ENCODE peak calls at places on chromosomes 5 and 9, in seven cellular contexts. One of them, this sample, is unnamed.

GRCh38 chr5:89855417-89855816 is 554.1 kb downstream of the CETN3 start:
- DNase-seq in neural progenitor cell: no peak
- DNase-seq in A673: no peak
- DNase-seq in astrocyte of the spinal cord: no peak
- DNase-seq in fibroblast of pulmonary artery: no peak
- DNase-seq in HCT116: no peak
- DNase-seq in psoas muscle: no peak
- DNase-seq in this sample: no peak

GRCh38 chr5:160175438-160176218 is 53.7 kb upstream of the FABP6 start:
- DNase-seq in neural progenitor cell: no peak
- DNase-seq in A673: peak; percentile 86
- DNase-seq in astrocyte of the spinal cord: peak; percentile 36
- DNase-seq in fibroblast of pulmonary artery: peak; percentile 40
- DNase-seq in HCT116: no peak
- DNase-seq in psoas muscle: peak; percentile 44
- DNase-seq in this sample: peak; percentile 42

GRCh38 chr5:130066644-130067043 is 162.4 kb downstream of the CHSY3 start:
- DNase-seq in neural progenitor cell: no peak
- DNase-seq in A673: no peak
- DNase-seq in astrocyte of the spinal cord: peak; percentile 32
- DNase-seq in fibroblast of pulmonary artery: peak; percentile 67
- DNase-seq in HCT116: no peak
- DNase-seq in psoas muscle: peak; percentile 23
- DNase-seq in this sample: peak; percentile 65

GRCh38 chr5:135391869-135392255 is 7.2 kb downstream of the MACROH2A1 start:
- DNase-seq in neural progenitor cell: no peak
- DNase-seq in A673: no peak
- DNase-seq in astrocyte of the spinal cord: no peak
- DNase-seq in fibroblast of pulmonary artery: no peak
- DNase-seq in HCT116: no peak
- DNase-seq in psoas muscle: peak; percentile 34
- DNase-seq in this sample: peak; percentile 39

GRCh38 chr5:54524704-54525103 is 7.1 kb downstream of the SNX18 start:
- DNase-seq in neural progenitor cell: no peak
- DNase-seq in A673: no peak
- DNase-seq in astrocyte of the spinal cord: peak; percentile 63
- DNase-seq in fibroblast of pulmonary artery: no peak
- DNase-seq in HCT116: no peak
- DNase-seq in psoas muscle: no peak
- DNase-seq in this sample: no peak

GRCh38 chr9:110206388-110206787 is 1.6 kb downstream of the C9orf152 start:
- DNase-seq in neural progenitor cell: no peak
- DNase-seq in A673: no peak
- DNase-seq in astrocyte of the spinal cord: no peak
- DNase-seq in fibroblast of pulmonary artery: no peak
- DNase-seq in HCT116: no peak
- DNase-seq in psoas muscle: no peak
- DNase-seq in this sample: no peak

GRCh38 chr5:138753794-138754698 is 821 bp downstream of the CTNNA1 start:
- DNase-seq in neural progenitor cell: peak; percentile 81
- DNase-seq in A673: peak; percentile 84
- DNase-seq in astrocyte of the spinal cord: peak; percentile 87
- DNase-seq in fibroblast of pulmonary artery: peak; percentile 95
- DNase-seq in HCT116: peak; percentile 80
- DNase-seq in psoas muscle: peak; percentile 91
- DNase-seq in this sample: peak; percentile 96

GRCh38 chr5:98474802-98475201 is 298.7 kb upstream of the RGMB start:
- DNase-seq in neural progenitor cell: no peak
- DNase-seq in A673: no peak
- DNase-seq in astrocyte of the spinal cord: no peak
- DNase-seq in fibroblast of pulmonary artery: peak; percentile 38
- DNase-seq in HCT116: no peak
- DNase-seq in psoas muscle: no peak
- DNase-seq in this sample: no peak

GRCh38 chr5:83777856-83778255 is 57.2 kb upstream of the HAPLN1 start:
- DNase-seq in neural progenitor cell: no peak
- DNase-seq in A673: no peak
- DNase-seq in astrocyte of the spinal cord: peak; percentile 9
- DNase-seq in fibroblast of pulmonary artery: peak; percentile 33
- DNase-seq in HCT116: no peak
- DNase-seq in psoas muscle: no peak
- DNase-seq in this sample: peak; percentile 59

GRCh38 chr5:89286320-89286719 is 403.3 kb upstream of the MEF2C start:
- DNase-seq in neural progenitor cell: no peak
- DNase-seq in A673: no peak
- DNase-seq in astrocyte of the spinal cord: no peak
- DNase-seq in fibroblast of pulmonary artery: no peak
- DNase-seq in HCT116: no peak
- DNase-seq in psoas muscle: no peak
- DNase-seq in this sample: no peak

GRCh38 chr9:105858284-105858683 is 163.9 kb downstream of the TMEM38B start:
- DNase-seq in neural progenitor cell: no peak
- DNase-seq in A673: no peak
- DNase-seq in astrocyte of the spinal cord: no peak
- DNase-seq in fibroblast of pulmonary artery: no peak
- DNase-seq in HCT116: no peak
- DNase-seq in psoas muscle: no peak
- DNase-seq in this sample: no peak

GRCh38 chr5:179974281-179974945 is 66.7 kb upstream of the TBC1D9B start:
- DNase-seq in neural progenitor cell: no peak
- DNase-seq in A673: no peak
- DNase-seq in astrocyte of the spinal cord: no peak
- DNase-seq in fibroblast of pulmonary artery: no peak
- DNase-seq in HCT116: no peak
- DNase-seq in psoas muscle: no peak
- DNase-seq in this sample: no peak

GRCh38 chr5:137778772-137779564 is 24.8 kb upstream of the HNRNPA0 start:
- DNase-seq in neural progenitor cell: peak; percentile 62
- DNase-seq in A673: peak; percentile 60
- DNase-seq in astrocyte of the spinal cord: peak; percentile 50
- DNase-seq in fibroblast of pulmonary artery: peak; percentile 68
- DNase-seq in HCT116: peak; percentile 44
- DNase-seq in psoas muscle: no peak
- DNase-seq in this sample: peak; percentile 71

GRCh38 chr5:115749016-115749415 is 67.4 kb downstream of the CDO1 start:
- DNase-seq in neural progenitor cell: no peak
- DNase-seq in A673: no peak
- DNase-seq in astrocyte of the spinal cord: no peak
- DNase-seq in fibroblast of pulmonary artery: no peak
- DNase-seq in HCT116: peak; percentile 45
- DNase-seq in psoas muscle: no peak
- DNase-seq in this sample: no peak

GRCh38 chr5:1103505-1104326 is 8.1 kb downstream of the SLC12A7 start:
- DNase-seq in neural progenitor cell: no peak
- DNase-seq in A673: no peak
- DNase-seq in astrocyte of the spinal cord: no peak
- DNase-seq in fibroblast of pulmonary artery: no peak
- DNase-seq in HCT116: no peak
- DNase-seq in psoas muscle: peak; percentile 76
- DNase-seq in this sample: no peak

GRCh38 chr5:59999056-59999455 is 105.5 kb upstream of the PDE4D start:
- DNase-seq in neural progenitor cell: peak; percentile 16
- DNase-seq in A673: no peak
- DNase-seq in astrocyte of the spinal cord: peak; percentile 78
- DNase-seq in fibroblast of pulmonary artery: no peak
- DNase-seq in HCT116: no peak
- DNase-seq in psoas muscle: no peak
- DNase-seq in this sample: no peak

GRCh38 chr5:83760579-83760978 is 39.9 kb upstream of the HAPLN1 start:
- DNase-seq in neural progenitor cell: no peak
- DNase-seq in A673: no peak
- DNase-seq in astrocyte of the spinal cord: no peak
- DNase-seq in fibroblast of pulmonary artery: no peak
- DNase-seq in HCT116: no peak
- DNase-seq in psoas muscle: no peak
- DNase-seq in this sample: no peak

GRCh38 chr9:33506626-33507370 is 17.3 kb upstream of the ANKRD18B start:
- DNase-seq in neural progenitor cell: no peak
- DNase-seq in A673: no peak
- DNase-seq in astrocyte of the spinal cord: peak; percentile 89
- DNase-seq in fibroblast of pulmonary artery: peak; percentile 96
- DNase-seq in HCT116: peak; percentile 27
- DNase-seq in psoas muscle: no peak
- DNase-seq in this sample: peak; percentile 98

GRCh38 chr9:33510264-33511183 is 13.5 kb upstream of the ANKRD18B start:
- DNase-seq in neural progenitor cell: peak; percentile 76
- DNase-seq in A673: peak; percentile 77
- DNase-seq in astrocyte of the spinal cord: peak; percentile 80
- DNase-seq in fibroblast of pulmonary artery: peak; percentile 69
- DNase-seq in HCT116: no peak
- DNase-seq in psoas muscle: peak; percentile 51
- DNase-seq in this sample: peak; percentile 76
- TF ChIP-seq CTCF in neural progenitor cell: no peak
- TF ChIP-seq CTCF in A673: no peak
- TF ChIP-seq CTCF in astrocyte of the spinal cord: no peak
- TF ChIP-seq CTCF in fibroblast of pulmonary artery: no peak
- TF ChIP-seq CTCF in HCT116: no peak
- TF ChIP-seq CTCF in psoas muscle: no peak
- TF ChIP-seq CTCF in this sample: no peak

GRCh38 chr9:3528466-3528865 is 2.7 kb upstream of the RFX3 start:
- DNase-seq in neural progenitor cell: no peak
- DNase-seq in A673: no peak
- DNase-seq in astrocyte of the spinal cord: no peak
- DNase-seq in fibroblast of pulmonary artery: no peak
- DNase-seq in HCT116: no peak
- DNase-seq in psoas muscle: no peak
- DNase-seq in this sample: no peak
- H3K4me3 ChIP-seq in neural progenitor cell: peak overlapping the region; percentile 97
- H3K4me3 ChIP-seq in A673: no peak overlapping the region
- H3K4me3 ChIP-seq in astrocyte of the spinal cord: no peak overlapping the region
- H3K4me3 ChIP-seq in fibroblast of pulmonary artery: no peak overlapping the region
- H3K4me3 ChIP-seq in HCT116: no peak overlapping the region
- H3K4me3 ChIP-seq in psoas muscle: peak overlapping the region; percentile 80
- H3K4me3 ChIP-seq in this sample: no peak overlapping the region

DNA sequence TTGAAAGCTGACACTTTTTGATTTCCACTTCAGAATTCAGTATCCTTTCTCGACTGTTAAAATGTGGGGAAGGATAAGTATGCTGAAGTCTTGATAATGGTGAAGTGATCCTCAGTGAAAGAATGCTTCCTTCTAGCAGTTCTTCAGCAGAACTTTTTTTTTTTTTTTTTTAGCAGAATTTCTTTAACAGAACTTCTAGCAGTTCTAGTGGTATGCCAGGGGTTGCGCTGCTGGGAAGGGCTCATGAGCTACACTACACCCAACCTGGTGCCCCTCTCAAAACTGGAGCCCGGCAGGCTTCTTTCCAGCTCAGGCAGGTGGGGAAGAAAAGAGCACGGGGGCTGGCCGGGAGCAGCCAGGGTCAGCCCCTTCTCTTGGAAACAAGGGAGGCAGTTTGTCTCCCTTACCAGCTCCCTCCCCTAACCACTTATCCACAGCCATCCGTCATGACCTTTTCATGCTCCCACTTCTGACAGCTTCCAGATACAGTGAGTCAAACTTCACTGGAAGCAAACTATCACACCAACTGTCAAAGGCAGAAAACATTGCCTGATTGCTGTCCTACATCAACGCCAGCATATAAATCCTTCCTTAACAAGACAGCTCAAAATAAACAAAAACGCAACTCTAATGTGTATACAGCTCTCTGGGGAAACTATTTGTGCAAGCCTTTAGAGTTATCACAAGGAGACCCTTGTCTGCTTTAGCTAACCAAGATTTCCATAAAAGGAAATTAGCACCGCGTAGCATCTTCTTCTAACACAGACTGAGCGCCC is 211.5 kb downstream of the GAPVD1 start:
- DNase-seq in neural progenitor cell: peak; percentile 51
- DNase-seq in A673: no peak
- DNase-seq in astrocyte of the spinal cord: peak; percentile 59
- DNase-seq in fibroblast of pulmonary artery: peak; percentile 72
- DNase-seq in HCT116: no peak
- DNase-seq in psoas muscle: no peak
- DNase-seq in this sample: peak; percentile 83
- TF ChIP-seq CTCF in neural progenitor cell: no peak
- TF ChIP-seq CTCF in A673: no peak
- TF ChIP-seq CTCF in astrocyte of the spinal cord: peak; percentile 22
- TF ChIP-seq CTCF in fibroblast of pulmonary artery: peak; percentile 37
- TF ChIP-seq CTCF in HCT116: no peak
- TF ChIP-seq CTCF in psoas muscle: no peak
- TF ChIP-seq CTCF in this sample: peak; percentile 18

GRCh38 chr9:129191234-129191633 is 13.2 kb upstream of the IER5L start:
- DNase-seq in neural progenitor cell: no peak
- DNase-seq in A673: no peak
- DNase-seq in astrocyte of the spinal cord: no peak
- DNase-seq in fibroblast of pulmonary artery: no peak
- DNase-seq in HCT116: no peak
- DNase-seq in psoas muscle: no peak
- DNase-seq in this sample: no peak

GRCh38 chr9:129197978-129198736 is 20.1 kb upstream of the IER5L start:
- DNase-seq in neural progenitor cell: no peak
- DNase-seq in A673: peak; percentile 74
- DNase-seq in astrocyte of the spinal cord: peak; percentile 92
- DNase-seq in fibroblast of pulmonary artery: peak; percentile 82
- DNase-seq in HCT116: no peak
- DNase-seq in psoas muscle: peak; percentile 59
- DNase-seq in this sample: peak; percentile 86

GRCh38 chr9:129195606-129196005 is 17.5 kb upstream of the IER5L start:
- DNase-seq in neural progenitor cell: no peak
- DNase-seq in A673: no peak
- DNase-seq in astrocyte of the spinal cord: no peak
- DNase-seq in fibroblast of pulmonary artery: no peak
- DNase-seq in HCT116: no peak
- DNase-seq in psoas muscle: no peak
- DNase-seq in this sample: no peak

GRCh38 chr9:129194222-129194621 is 16.2 kb upstream of the IER5L start:
- DNase-seq in neural progenitor cell: no peak
- DNase-seq in A673: no peak
- DNase-seq in astrocyte of the spinal cord: no peak
- DNase-seq in fibroblast of pulmonary artery: no peak
- DNase-seq in HCT116: no peak
- DNase-seq in psoas muscle: no peak
- DNase-seq in this sample: no peak

DNA sequence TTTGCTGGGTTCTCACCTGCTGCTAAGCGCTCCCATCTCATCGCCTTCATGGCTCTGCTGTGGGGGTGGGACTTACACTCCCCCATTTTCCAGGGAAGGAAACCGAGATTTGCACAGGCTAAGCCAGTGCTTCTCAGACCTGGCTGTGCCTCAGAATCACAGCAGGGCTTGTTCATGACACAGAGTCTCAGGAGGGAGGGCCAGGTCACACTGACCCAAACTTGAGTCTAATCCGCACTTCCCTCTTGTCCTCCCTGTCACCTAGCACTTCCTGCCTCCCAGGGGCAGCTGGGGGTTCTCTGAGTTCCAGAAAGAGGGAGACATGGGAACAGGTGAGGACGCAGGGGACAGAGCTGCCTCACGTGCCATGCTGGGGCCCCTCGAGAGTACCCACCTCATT is 15.6 kb upstream of the IER5L start:
- DNase-seq in neural progenitor cell: no peak
- DNase-seq in A673: no peak
- DNase-seq in astrocyte of the spinal cord: no peak
- DNase-seq in fibroblast of pulmonary artery: no peak
- DNase-seq in HCT116: no peak
- DNase-seq in psoas muscle: no peak
- DNase-seq in this sample: no peak
- H3K4me3 ChIP-seq in neural progenitor cell: no peak overlapping the region
- H3K4me3 ChIP-seq in A673: no peak overlapping the region
- H3K4me3 ChIP-seq in astrocyte of the spinal cord: no peak overlapping the region
- H3K4me3 ChIP-seq in fibroblast of pulmonary artery: no peak overlapping the region
- H3K4me3 ChIP-seq in HCT116: no peak overlapping the region
- H3K4me3 ChIP-seq in psoas muscle: no peak overlapping the region
- H3K4me3 ChIP-seq in this sample: no peak overlapping the region